ENCODE peak calls at places on chromosomes 11 and 22, in eight cellular contexts. W, G, F, R, U, B, N and L are unnamed samples.

GRCh38 chr11:78350646-78351165 is 66.9 kb downstream of the GAB2 start:
- DNase-seq in W (no peak), G (no peak), F (no peak), R (peak; percentile 70), U (no peak), B (no peak), N (no peak), L (peak; percentile 18)

GRCh38 chr22:47369431-47370015 is 607.1 kb downstream of the TBC1D22A start:
- DNase-seq in W (no peak), G (no peak), F (no peak), R (no peak), U (no peak), B (no peak), N (no peak), L (peak; percentile 6)

GRCh38 chr11:116366980-116367640 is 405.7 kb downstream of the BUD13 start:
- DNase-seq in W (peak; percentile 52), G (no peak), F (peak; percentile 6), R (peak; percentile 4), U (no peak), B (no peak), N (no peak), L (no peak)

GRCh38 chr22:43745783-43746356 is 66.2 kb downstream of the EFCAB6 start:
- DNase-seq in W (no peak), G (no peak), F (no peak), R (no peak), U (no peak), B (no peak), N (no peak), L (no peak)

GRCh38 chr11:44737686-44738085 is 10.9 kb downstream of the TSPAN18 start:
- DNase-seq in W (no peak), G (no peak), F (no peak), R (no peak), U (no peak), B (no peak), N (no peak), L (no peak)

GRCh38 chr11:35786918-35787557 is 124.5 kb downstream of the TRIM44 start:
- DNase-seq in W (no peak), G (no peak), F (no peak), R (peak; percentile 50), U (no peak), B (no peak), N (peak; percentile 32), L (no peak)

GRCh38 chr22:34493471-34493870 is 572.5 kb upstream of the ISX start:
- DNase-seq in W (no peak), G (no peak), F (no peak), R (no peak), U (no peak), B (no peak), N (no peak), L (no peak)

GRCh38 chr11:10659339-10660216 is 34.0 kb downstream of the IRAG1 start:
- DNase-seq in W (no peak), G (no peak), F (peak; percentile 84), R (peak; percentile 90), U (no peak), B (no peak), N (peak; percentile 86), L (peak; percentile 37)

GRCh38 chr22:41557401-41558240 is 3.2 kb upstream of the CSDC2 start:
- DNase-seq in W (no peak), G (peak; percentile 21), F (no peak), R (peak; percentile 92), U (no peak), B (no peak), N (peak; percentile 71), L (peak; percentile 90)

GRCh38 chr22:45678961-45679912 is 7.6 kb downstream of the ATXN10 start:
- DNase-seq in W (no peak), G (no peak), F (no peak), R (no peak), U (no peak), B (peak; percentile 6), N (peak; percentile 32), L (no peak)

GRCh38 chr11:33808228-33808828 is 34.0 kb upstream of the FBXO3 start:
- DNase-seq in W (peak; percentile 68), G (peak; percentile 75), F (peak; percentile 81), R (peak; percentile 89), U (peak; percentile 68), B (peak; percentile 68), N (peak; percentile 82), L (peak; percentile 94)

GRCh38 chr11:124518900-124519541 is 24.4 kb downstream of the OR8B12 start:
- DNase-seq in W (no peak), G (no peak), F (no peak), R (peak; percentile 56), U (no peak), B (no peak), N (peak; percentile 16), L (no peak)